ENCODE peak calls at places on chromosomes 16 and 17, in ten cellular contexts. One of them, this sample, is unnamed. For H3K36me3, the result is how much of the 10 kb centered on the place peaks cover.

GRCh38 chr16:69928856-69929400 is 22.2 kb upstream of the CLEC18A start:
- DNase-seq in gastrocnemius medialis: no peak
- DNase-seq in endodermal cell: no peak
- DNase-seq in BE2C: no peak
- DNase-seq in PC-3: no peak
- DNase-seq in psoas muscle: no peak
- DNase-seq in GM23248: no peak
- DNase-seq in CD8-positive, alpha-beta T cell: no peak
- DNase-seq in mucosa of descending colon: no peak
- DNase-seq in right atrium auricular region: no peak
- DNase-seq in this sample: no peak

GRCh38 chr17:1208966-1209365 is 29.2 kb upstream of the ABR start:
- DNase-seq in gastrocnemius medialis: no peak
- DNase-seq in endodermal cell: no peak
- DNase-seq in BE2C: no peak
- DNase-seq in PC-3: no peak
- DNase-seq in psoas muscle: no peak
- DNase-seq in GM23248: no peak
- DNase-seq in CD8-positive, alpha-beta T cell: no peak
- DNase-seq in mucosa of descending colon: no peak
- DNase-seq in right atrium auricular region: no peak
- DNase-seq in this sample: no peak

GRCh38 chr16:13957197-13958078 is 37.5 kb downstream of the ERCC4 start:
- DNase-seq in gastrocnemius medialis: peak
- DNase-seq in endodermal cell: peak
- DNase-seq in BE2C: peak
- DNase-seq in PC-3: peak
- DNase-seq in psoas muscle: peak
- DNase-seq in GM23248: peak
- DNase-seq in CD8-positive, alpha-beta T cell: no peak
- DNase-seq in mucosa of descending colon: peak
- DNase-seq in right atrium auricular region: peak
- DNase-seq in this sample: no peak

GRCh38 chr16:87860553-87861299 is 8.6 kb downstream of the SLC7A5 start:
- DNase-seq in gastrocnemius medialis: peak
- DNase-seq in endodermal cell: no peak
- DNase-seq in BE2C: peak
- DNase-seq in PC-3: peak
- DNase-seq in psoas muscle: peak
- DNase-seq in GM23248: peak
- DNase-seq in CD8-positive, alpha-beta T cell: no peak
- DNase-seq in mucosa of descending colon: no peak
- DNase-seq in right atrium auricular region: no peak
- DNase-seq in this sample: no peak

GRCh38 chr17:68600123-68600880 is 865 bp downstream of the FAM20A start:
- DNase-seq in gastrocnemius medialis: no peak
- DNase-seq in endodermal cell: peak
- DNase-seq in BE2C: peak
- DNase-seq in PC-3: no peak
- DNase-seq in psoas muscle: peak
- DNase-seq in GM23248: peak
- DNase-seq in CD8-positive, alpha-beta T cell: no peak
- DNase-seq in mucosa of descending colon: peak
- DNase-seq in right atrium auricular region: no peak
- DNase-seq in this sample: no peak

GRCh38 chr16:78211951-78212350 is 112.5 kb downstream of the WWOX start:
- DNase-seq in gastrocnemius medialis: no peak
- DNase-seq in endodermal cell: peak
- DNase-seq in BE2C: no peak
- DNase-seq in PC-3: peak
- DNase-seq in psoas muscle: no peak
- DNase-seq in GM23248: no peak
- DNase-seq in CD8-positive, alpha-beta T cell: no peak
- DNase-seq in mucosa of descending colon: no peak
- DNase-seq in right atrium auricular region: no peak
- DNase-seq in this sample: no peak

GRCh38 chr17:6303664-6304063 is 131.3 kb downstream of the AIPL1 start:
- DNase-seq in gastrocnemius medialis: no peak
- DNase-seq in endodermal cell: peak
- DNase-seq in BE2C: no peak
- DNase-seq in PC-3: peak
- DNase-seq in psoas muscle: no peak
- DNase-seq in GM23248: peak
- DNase-seq in CD8-positive, alpha-beta T cell: no peak
- DNase-seq in mucosa of descending colon: no peak
- DNase-seq in right atrium auricular region: no peak
- DNase-seq in this sample: no peak

GRCh38 chr16:3727806-3728381 is 10.6 kb upstream of the TRAP1 start:
- DNase-seq in gastrocnemius medialis: no peak
- DNase-seq in endodermal cell: no peak
- DNase-seq in BE2C: no peak
- DNase-seq in PC-3: no peak
- DNase-seq in psoas muscle: no peak
- DNase-seq in GM23248: no peak
- DNase-seq in CD8-positive, alpha-beta T cell: no peak
- DNase-seq in mucosa of descending colon: no peak
- DNase-seq in right atrium auricular region: no peak
- DNase-seq in this sample: no peak

GRCh38 chr16:14494396-14494795 is 135.7 kb downstream of the PARN start:
- DNase-seq in gastrocnemius medialis: no peak
- DNase-seq in endodermal cell: no peak
- DNase-seq in BE2C: no peak
- DNase-seq in PC-3: no peak
- DNase-seq in psoas muscle: no peak
- DNase-seq in GM23248: no peak
- DNase-seq in CD8-positive, alpha-beta T cell: no peak
- DNase-seq in mucosa of descending colon: no peak
- DNase-seq in right atrium auricular region: no peak
- DNase-seq in this sample: no peak

DNA sequence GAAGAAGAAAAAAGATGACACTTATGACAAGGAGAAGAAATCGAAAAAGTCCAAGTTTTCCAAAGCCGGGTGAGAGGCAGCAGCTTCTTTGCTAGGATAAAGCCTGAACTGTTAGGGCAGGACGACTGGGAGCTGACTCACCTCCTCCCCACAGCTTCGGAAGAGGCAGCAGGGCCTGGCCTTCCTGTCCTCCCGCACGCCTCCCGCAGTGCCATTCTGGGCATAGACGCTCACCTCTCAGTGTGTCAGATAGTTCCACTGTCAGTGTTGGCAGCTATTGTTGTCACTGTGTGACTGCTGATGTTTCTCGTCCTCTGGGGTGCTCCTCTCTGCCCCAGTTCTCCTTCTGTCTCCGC is 12.6 kb downstream of the UBN1 start:
- DNase-seq in gastrocnemius medialis: no peak
- DNase-seq in endodermal cell: no peak
- DNase-seq in BE2C: no peak
- DNase-seq in PC-3: peak
- DNase-seq in psoas muscle: no peak
- DNase-seq in GM23248: peak
- DNase-seq in CD8-positive, alpha-beta T cell: no peak
- DNase-seq in mucosa of descending colon: no peak
- DNase-seq in right atrium auricular region: no peak
- DNase-seq in this sample: no peak
- H3K36me3 ChIP-seq in gastrocnemius medialis: under half
- H3K36me3 ChIP-seq in endodermal cell: half or more
- H3K36me3 ChIP-seq in BE2C: half or more
- H3K36me3 ChIP-seq in PC-3: under half
- H3K36me3 ChIP-seq in psoas muscle: half or more
- H3K36me3 ChIP-seq in GM23248: half or more
- H3K36me3 ChIP-seq in CD8-positive, alpha-beta T cell: under half
- H3K36me3 ChIP-seq in mucosa of descending colon: under half
- H3K36me3 ChIP-seq in right atrium auricular region: half or more
- H3K36me3 ChIP-seq in this sample: half or more

GRCh38 chr17:42819939-42820535 is 4.0 kb downstream of the BECN1 start:
- DNase-seq in gastrocnemius medialis: no peak
- DNase-seq in endodermal cell: peak
- DNase-seq in BE2C: peak
- DNase-seq in PC-3: peak
- DNase-seq in psoas muscle: peak
- DNase-seq in GM23248: peak
- DNase-seq in CD8-positive, alpha-beta T cell: peak
- DNase-seq in mucosa of descending colon: peak
- DNase-seq in right atrium auricular region: no peak
- DNase-seq in this sample: no peak

GRCh38 chr17:42821176-42821575 is 2.9 kb downstream of the BECN1 start:
- DNase-seq in gastrocnemius medialis: no peak
- DNase-seq in endodermal cell: no peak
- DNase-seq in BE2C: no peak
- DNase-seq in PC-3: no peak
- DNase-seq in psoas muscle: no peak
- DNase-seq in GM23248: no peak
- DNase-seq in CD8-positive, alpha-beta T cell: no peak
- DNase-seq in mucosa of descending colon: no peak
- DNase-seq in right atrium auricular region: no peak
- DNase-seq in this sample: no peak

GRCh38 chr17:42814633-42815399 is 9.3 kb downstream of the BECN1 start:
- DNase-seq in gastrocnemius medialis: no peak
- DNase-seq in endodermal cell: no peak
- DNase-seq in BE2C: no peak
- DNase-seq in PC-3: no peak
- DNase-seq in psoas muscle: no peak
- DNase-seq in GM23248: peak
- DNase-seq in CD8-positive, alpha-beta T cell: no peak
- DNase-seq in mucosa of descending colon: no peak
- DNase-seq in right atrium auricular region: no peak
- DNase-seq in this sample: no peak

GRCh38 chr17:42818379-42818778 is 5.7 kb downstream of the BECN1 start:
- DNase-seq in gastrocnemius medialis: no peak
- DNase-seq in endodermal cell: no peak
- DNase-seq in BE2C: no peak
- DNase-seq in PC-3: no peak
- DNase-seq in psoas muscle: no peak
- DNase-seq in GM23248: peak
- DNase-seq in CD8-positive, alpha-beta T cell: no peak
- DNase-seq in mucosa of descending colon: no peak
- DNase-seq in right atrium auricular region: no peak
- DNase-seq in this sample: no peak

DNA sequence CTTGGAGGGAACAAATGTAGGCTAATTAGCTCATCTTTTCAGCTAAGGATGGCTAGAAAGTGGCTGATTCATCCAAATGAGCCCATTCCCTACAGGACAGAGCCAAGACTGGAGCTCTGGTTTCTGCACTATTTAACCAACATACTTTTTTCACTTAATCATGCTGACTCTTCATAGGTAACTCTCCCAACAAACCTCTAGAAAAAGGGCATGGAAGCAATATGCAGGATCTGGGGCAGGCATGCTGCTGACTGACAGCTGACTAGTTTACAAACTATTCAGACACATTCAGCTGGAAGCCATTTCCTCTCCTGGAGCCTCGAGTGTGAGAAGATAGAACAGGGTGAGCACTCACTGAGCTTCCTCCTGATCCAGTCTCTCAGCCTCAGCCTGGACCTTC is 6.2 kb downstream of the BECN1 start:
- DNase-seq in gastrocnemius medialis: no peak
- DNase-seq in endodermal cell: no peak
- DNase-seq in BE2C: no peak
- DNase-seq in PC-3: no peak
- DNase-seq in psoas muscle: no peak
- DNase-seq in GM23248: peak
- DNase-seq in CD8-positive, alpha-beta T cell: no peak
- DNase-seq in mucosa of descending colon: no peak
- DNase-seq in right atrium auricular region: no peak
- DNase-seq in this sample: no peak
- H3K36me3 ChIP-seq in gastrocnemius medialis: under half
- H3K36me3 ChIP-seq in endodermal cell: half or more
- H3K36me3 ChIP-seq in BE2C: under half
- H3K36me3 ChIP-seq in PC-3: under half
- H3K36me3 ChIP-seq in psoas muscle: half or more
- H3K36me3 ChIP-seq in GM23248: half or more
- H3K36me3 ChIP-seq in CD8-positive, alpha-beta T cell: under half
- H3K36me3 ChIP-seq in mucosa of descending colon: under half
- H3K36me3 ChIP-seq in right atrium auricular region: half or more
- H3K36me3 ChIP-seq in this sample: half or more

DNA sequence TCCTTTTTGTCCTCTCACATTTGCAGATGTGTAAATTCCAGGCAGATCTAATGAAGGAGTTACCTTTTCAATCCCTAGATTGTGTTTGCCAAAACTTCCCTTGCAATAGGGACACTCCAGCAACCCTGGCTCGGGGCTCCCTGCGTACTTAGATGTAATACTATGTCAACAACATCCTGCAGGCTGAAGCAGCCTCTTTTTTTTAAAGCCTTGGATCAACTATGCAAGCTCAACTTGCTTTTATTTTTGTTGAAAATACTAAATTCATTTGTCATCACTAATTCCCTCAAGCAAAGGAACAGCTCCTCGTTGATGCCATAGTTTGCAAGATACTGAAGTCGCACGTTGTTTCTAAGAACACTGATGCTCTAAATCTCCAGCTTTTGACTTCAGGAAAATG is 59.1 kb downstream of the GRIN2A start:
- DNase-seq in gastrocnemius medialis: no peak
- DNase-seq in endodermal cell: no peak
- DNase-seq in BE2C: no peak
- DNase-seq in PC-3: peak
- DNase-seq in psoas muscle: no peak
- DNase-seq in GM23248: no peak
- DNase-seq in CD8-positive, alpha-beta T cell: no peak
- DNase-seq in mucosa of descending colon: no peak
- DNase-seq in right atrium auricular region: no peak
- DNase-seq in this sample: no peak
- H3K36me3 ChIP-seq in gastrocnemius medialis: under half
- H3K36me3 ChIP-seq in endodermal cell: under half
- H3K36me3 ChIP-seq in BE2C: under half
- H3K36me3 ChIP-seq in PC-3: under half
- H3K36me3 ChIP-seq in psoas muscle: under half
- H3K36me3 ChIP-seq in GM23248: under half
- H3K36me3 ChIP-seq in CD8-positive, alpha-beta T cell: under half
- H3K36me3 ChIP-seq in mucosa of descending colon: under half
- H3K36me3 ChIP-seq in right atrium auricular region: under half
- H3K36me3 ChIP-seq in this sample: under half

DNA sequence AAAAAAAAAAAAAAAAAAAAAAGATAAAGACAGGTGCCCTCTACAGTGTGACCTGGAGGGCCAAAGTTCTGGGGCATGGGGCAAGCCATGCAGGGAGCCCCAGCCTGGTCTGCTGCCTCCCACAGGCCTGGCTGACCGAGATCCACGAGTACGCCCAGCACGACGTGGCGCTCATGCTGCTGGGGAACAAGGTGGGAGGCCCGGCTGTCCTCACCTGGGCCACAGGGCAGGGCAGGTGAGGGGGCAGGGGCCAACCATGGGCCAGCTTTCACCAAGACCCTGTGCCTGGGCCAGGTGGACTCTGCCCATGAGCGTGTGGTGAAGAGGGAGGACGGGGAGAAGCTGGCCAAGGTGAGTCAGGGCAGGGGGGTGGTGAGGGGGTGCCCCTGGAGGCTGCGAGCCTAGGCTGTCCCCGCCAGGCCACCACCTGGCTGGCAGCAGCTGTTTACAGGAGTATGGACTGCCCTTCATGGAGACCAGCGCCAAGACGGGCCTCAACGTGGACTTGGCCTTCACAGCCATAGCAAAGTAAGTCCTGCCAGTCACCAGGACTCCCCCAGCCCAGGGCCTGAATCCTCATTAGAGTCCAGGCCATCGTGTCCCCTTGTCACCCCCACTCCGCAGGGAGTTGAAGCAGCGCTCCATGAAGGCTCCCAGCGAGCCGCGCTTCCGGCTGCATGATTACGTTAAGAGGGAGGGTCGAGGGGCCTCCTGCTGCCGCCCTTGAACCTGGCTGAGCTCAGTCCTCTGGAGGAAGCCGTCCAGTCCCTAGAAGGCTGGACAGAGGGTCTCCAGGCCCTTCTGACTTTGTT is 2.7 kb upstream of the TRAF7 start:
- DNase-seq in gastrocnemius medialis: no peak
- DNase-seq in endodermal cell: peak
- DNase-seq in BE2C: peak
- DNase-seq in PC-3: peak
- DNase-seq in psoas muscle: no peak
- DNase-seq in GM23248: peak
- DNase-seq in CD8-positive, alpha-beta T cell: no peak
- DNase-seq in mucosa of descending colon: peak
- DNase-seq in right atrium auricular region: no peak
- DNase-seq in this sample: no peak
- H3K36me3 ChIP-seq in gastrocnemius medialis: under half
- H3K36me3 ChIP-seq in endodermal cell: under half
- H3K36me3 ChIP-seq in BE2C: under half
- H3K36me3 ChIP-seq in PC-3: under half
- H3K36me3 ChIP-seq in psoas muscle: under half
- H3K36me3 ChIP-seq in GM23248: under half
- H3K36me3 ChIP-seq in CD8-positive, alpha-beta T cell: under half
- H3K36me3 ChIP-seq in mucosa of descending colon: under half
- H3K36me3 ChIP-seq in right atrium auricular region: under half
- H3K36me3 ChIP-seq in this sample: under half

This sample was measured in thoracic aorta.